ENCODE peak calls at places on chromosomes 7 and 10, in six cellular contexts. T is esophagus muscularis mucosa, O is upper lobe of left lung, B is transverse colon, K is IMR-90, L is A549. N is an unnamed sample.

GRCh38 chr10:49119746-49120145 is 4.4 kb upstream of the VSTM4 start:
- DNase-seq in L (no peak), T (no peak), B (no peak), O (no peak), K (peak; percentile 54), N (no peak)

GRCh38 chr7:80671744-80672143 is 33.3 kb downstream of the CD36 start:
- DNase-seq in T (no peak), L (no peak), K (no peak), B (no peak), O (no peak), N (no peak)

GRCh38 chr7:93249749-93250148 is 17.6 kb downstream of the VPS50 start:
- DNase-seq in B (no peak), O (no peak), K (peak; percentile 25), T (no peak), L (no peak), N (no peak)

GRCh38 chr10:80472234-80473095 is 18.4 kb downstream of the TSPAN14 start:
- DNase-seq in T (no peak), K (peak; percentile 85), B (no peak), O (no peak), L (no peak), N (no peak)

GRCh38 chr7:148232784-148233183 is 357.8 kb upstream of the C7orf33 start:
- DNase-seq in L (no peak), T (no peak), B (no peak), K (no peak), O (no peak), N (no peak)

GRCh38 chr7:45584261-45585210 is 10.4 kb downstream of the ADCY1 start:
- DNase-seq in L (no peak), O (no peak), T (no peak), B (no peak), K (no peak), N (no peak)

GRCh38 chr10:78255796-78256638 is 222.4 kb downstream of the RPS24 start:
- DNase-seq in T (no peak), K (peak; percentile 99), B (peak; percentile 21), O (no peak), L (peak; percentile 90), N (no peak)

GRCh38 chr10:111207525-111207924 is 130.7 kb downstream of the ADRA2A start:
- DNase-seq in L (no peak), B (peak; percentile 67), T (peak; percentile 72), K (no peak), O (no peak), N (no peak)

GRCh38 chr7:95843286-95843685 is 70.9 kb downstream of the DYNC1I1 start:
- DNase-seq in T (no peak), B (no peak), L (no peak), O (no peak), K (no peak), N (no peak)

GRCh38 chr7:88337556-88337955 is 30.9 kb upstream of the STEAP4 start:
- DNase-seq in K (peak; percentile 8), L (no peak), T (no peak), B (no peak), O (no peak), N (no peak)

GRCh38 chr10:80474597-80474910 is 20.4 kb downstream of the TSPAN14 start:
- DNase-seq in O (no peak), L (no peak), T (no peak), B (no peak), K (no peak), N (no peak)

GRCh38 chr10:49398986-49399385 is 3.1 kb upstream of the DRGX start:
- DNase-seq in L (no peak), B (no peak), O (no peak), T (no peak), K (no peak), N (no peak)

DNA sequence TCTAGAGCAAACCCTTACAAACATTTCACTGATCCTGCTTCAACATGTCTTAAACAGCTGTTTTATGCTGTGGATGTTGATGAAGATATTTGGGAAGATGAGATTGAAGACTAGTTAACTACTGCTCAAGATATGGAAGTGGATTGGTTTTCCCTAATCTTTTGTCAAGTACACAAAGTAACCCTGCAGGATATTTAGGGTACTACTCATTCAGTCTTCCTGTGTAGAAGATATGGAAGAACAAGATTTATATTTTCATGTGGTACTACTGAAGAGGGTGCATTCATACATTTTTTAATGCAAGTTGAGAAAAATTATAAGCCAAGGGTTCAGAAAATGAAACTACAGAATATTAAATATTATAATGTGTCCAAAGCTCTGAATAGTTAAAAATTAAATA is 18.3 kb upstream of the TMEM140 start:
- DNase-seq in O (no peak), L (no peak), T (no peak), B (no peak), K (no peak), N (no peak)
- TF ChIP-seq CTCF in O (no peak), L (no peak), T (no peak), B (no peak), K (no peak), N (no peak)

DNA sequence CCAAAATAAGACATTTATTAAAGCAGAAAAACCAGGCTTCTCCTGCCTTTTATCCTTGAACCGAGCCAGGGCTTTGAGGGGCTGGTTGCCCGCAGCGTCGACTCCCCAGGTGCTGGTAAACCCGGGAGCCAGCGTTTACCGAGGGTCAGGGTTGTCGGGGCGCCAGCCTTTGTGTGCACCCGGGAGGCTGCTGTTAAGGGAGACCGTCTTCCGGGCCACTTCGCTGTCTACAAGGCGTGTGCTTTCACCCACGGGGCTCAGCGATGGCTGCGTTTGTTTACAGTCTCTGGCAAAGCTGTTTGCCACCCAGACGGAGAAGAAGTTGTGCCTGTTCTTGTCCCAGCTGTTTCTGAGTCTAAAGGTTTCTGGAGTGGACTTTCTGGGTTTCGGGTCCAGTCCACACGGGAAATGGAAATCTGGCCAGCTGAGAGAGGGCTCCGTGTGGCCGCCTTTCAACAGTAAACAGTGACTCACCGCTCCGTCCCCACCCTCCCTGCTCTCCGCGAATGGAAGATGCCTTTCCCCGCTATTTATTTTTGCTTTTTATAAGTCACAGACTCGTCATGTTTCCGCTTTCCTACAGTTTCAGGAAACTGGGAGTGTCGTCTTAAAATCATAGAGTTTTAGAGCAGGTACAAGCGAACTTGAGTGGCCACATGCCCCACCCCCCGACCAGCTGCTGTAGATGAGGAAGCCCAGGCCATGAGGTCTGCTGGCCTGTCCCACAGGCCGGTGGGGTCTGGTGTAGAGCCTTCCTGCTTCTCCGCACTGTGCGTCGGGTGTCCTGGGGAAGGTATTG is 2.2 kb downstream of the MAFK start:
- DNase-seq in T (peak; percentile 97), L (peak; percentile 72), O (peak; percentile 81), K (peak; percentile 96), B (peak; percentile 90), N (peak; percentile 89)
- TF ChIP-seq POLR2A in T (peak; percentile 21), L (peak; percentile 45), O (peak; percentile 84), K (peak; percentile 96), B (peak; percentile 86), N (no peak)

GRCh38 chr7:30702200-30702599 is 19.9 kb upstream of the CRHR2 start:
- DNase-seq in T (no peak), O (no peak), K (no peak), B (no peak), L (no peak), N (no peak)
- TF ChIP-seq CTCF in T (no peak), O (no peak), K (no peak), B (peak; percentile 6), L (no peak), N (no peak)

GRCh38 chr7:122887848-122888247 is 1.6 kb upstream of the CADPS2 start:
- DNase-seq in K (no peak), B (no peak), O (no peak), T (no peak), L (no peak), N (no peak)

GRCh38 chr7:122884186-122884585 is 2.1 kb downstream of the CADPS2 start:
- DNase-seq in L (no peak), K (no peak), O (no peak), B (no peak), T (no peak), N (no peak)

GRCh38 chr7:122885583-122886356 is 490 bp downstream of the CADPS2 start:
- DNase-seq in T (no peak), L (peak; percentile 15), B (peak; percentile 43), O (peak; percentile 89), K (no peak), N (no peak)

GRCh38 chr7:122887198-122887597 is 938 bp upstream of the CADPS2 start:
- DNase-seq in O (peak; percentile 1), T (no peak), L (peak; percentile 10), B (peak; percentile 62), K (peak; percentile 16), N (peak; percentile 43)

DNA sequence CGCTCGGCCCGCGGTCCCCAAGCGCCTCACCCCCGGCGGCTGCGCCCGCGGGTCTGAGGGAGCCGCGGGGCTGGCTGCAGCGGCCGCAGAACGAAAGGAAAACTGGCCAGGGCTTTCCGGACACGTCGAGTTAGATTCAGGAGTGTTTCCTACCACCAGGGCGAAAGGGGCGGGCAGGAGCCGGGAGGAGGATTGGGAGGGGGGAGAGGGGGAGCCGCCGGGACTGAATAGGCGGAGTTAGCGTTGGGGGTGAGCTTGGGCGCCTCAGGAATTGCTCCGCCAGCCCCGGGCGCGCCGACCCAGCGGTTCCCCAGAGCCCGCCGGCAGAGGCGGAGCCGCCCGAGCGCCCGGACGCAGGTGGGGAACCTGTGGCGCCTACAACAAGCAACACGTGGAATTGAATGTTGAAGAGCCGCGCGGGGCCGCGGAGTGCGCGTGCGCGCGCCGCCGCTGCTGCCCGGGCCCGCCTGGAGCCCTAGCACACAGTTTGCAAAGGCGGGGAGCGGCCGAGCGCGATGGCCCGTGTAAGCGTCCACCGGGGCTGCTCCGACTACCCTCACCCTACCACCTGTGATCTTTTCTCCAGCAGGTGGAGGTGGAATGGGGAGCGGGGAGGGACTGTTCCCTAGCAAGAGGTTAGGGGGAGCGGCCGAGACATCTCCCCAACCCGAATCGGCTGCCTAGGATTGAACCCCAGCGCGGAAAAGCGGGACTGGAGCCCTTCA is at the start of gene CADPS2:
- DNase-seq in L (peak; percentile 73), O (peak; percentile 96), B (peak; percentile 87), T (no peak), K (peak; percentile 36), N (peak; percentile 58)
- TF ChIP-seq POLR2A in L (no peak), O (peak; percentile 87), B (peak; percentile 74), T (peak; percentile 48), K (no peak), N (no peak)

DNA sequence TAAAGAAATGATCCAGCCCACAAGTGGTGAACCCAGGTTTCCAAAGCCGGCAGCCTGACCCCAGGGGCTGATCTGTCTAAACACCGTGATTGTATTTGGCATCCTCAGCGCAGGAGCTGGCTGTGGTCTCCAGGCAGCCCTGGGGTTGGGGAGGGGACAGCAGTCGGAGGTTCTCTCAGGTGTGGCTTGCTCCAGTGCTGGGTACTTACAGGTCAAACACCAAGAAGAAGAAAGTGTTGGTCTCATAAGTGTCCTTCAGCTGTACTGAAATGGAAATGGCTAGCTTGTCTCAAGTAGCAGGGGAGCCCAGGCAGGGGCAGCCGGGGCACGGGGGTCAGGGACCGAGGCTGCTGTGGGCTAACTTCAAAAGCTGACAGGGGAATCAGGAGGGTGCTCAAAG is 6.0 kb downstream of the PHKG1 start:
- DNase-seq in O (no peak), T (no peak), L (no peak), K (no peak), B (no peak), N (no peak)
- TF ChIP-seq CTCF in O (no peak), T (no peak), L (no peak), K (no peak), B (no peak), N (no peak)